ENCODE peak calls at places on chromosomes 16 and 17, in seven cellular contexts. One of them, this sample, is unnamed.
A peak's percentile ranks its signal among the peaks of the same experiment; 100 is the strongest.

GRCh38 chr16:85641776-85642176 is 28.7 kb downstream of the GSE1 start:
- DNase-seq in GM10248: no peak
- DNase-seq in kidney epithelial cell: no peak
- DNase-seq in progenitor cell of endocrine pancreas: no peak
- DNase-seq in GM03348: peak; percentile 44
- DNase-seq in DMS153: no peak
- DNase-seq in stimulated activated naive CD8-positive, alpha-beta T cell treated with anti-CD3 and anti-CD28 coated beads, Interleukin-15, amount 100 ng/mL, for 72 hours: no peak
- DNase-seq in this sample: no peak

GRCh38 chr17:65278050-65278819 is 141.1 kb downstream of the RGS9 start:
- DNase-seq in GM10248: peak; percentile 30
- DNase-seq in kidney epithelial cell: no peak
- DNase-seq in progenitor cell of endocrine pancreas: peak; percentile 41
- DNase-seq in GM03348: peak; percentile 87
- DNase-seq in DMS153: no peak
- DNase-seq in stimulated activated naive CD8-positive, alpha-beta T cell treated with anti-CD3 and anti-CD28 coated beads, Interleukin-15, amount 100 ng/mL, for 72 hours: peak; percentile 20
- DNase-seq in this sample: no peak

GRCh38 chr17:14016858-14017257 is 52.4 kb upstream of the COX10 start:
- DNase-seq in GM10248: no peak
- DNase-seq in kidney epithelial cell: no peak
- DNase-seq in progenitor cell of endocrine pancreas: no peak
- DNase-seq in GM03348: no peak
- DNase-seq in DMS153: no peak
- DNase-seq in stimulated activated naive CD8-positive, alpha-beta T cell treated with anti-CD3 and anti-CD28 coated beads, Interleukin-15, amount 100 ng/mL, for 72 hours: no peak
- DNase-seq in this sample: no peak

GRCh38 chr16:86798247-86799041 is 220.1 kb downstream of the FOXL1 start:
- DNase-seq in GM10248: no peak
- DNase-seq in kidney epithelial cell: peak; percentile 56
- DNase-seq in progenitor cell of endocrine pancreas: no peak
- DNase-seq in GM03348: no peak
- DNase-seq in DMS153: no peak
- DNase-seq in stimulated activated naive CD8-positive, alpha-beta T cell treated with anti-CD3 and anti-CD28 coated beads, Interleukin-15, amount 100 ng/mL, for 72 hours: no peak
- DNase-seq in this sample: no peak

GRCh38 chr17:13031718-13032350 is 14.0 kb upstream of the ELAC2 start:
- DNase-seq in GM10248: peak; percentile 64
- DNase-seq in kidney epithelial cell: no peak
- DNase-seq in progenitor cell of endocrine pancreas: peak; percentile 26
- DNase-seq in GM03348: peak; percentile 78
- DNase-seq in DMS153: no peak
- DNase-seq in stimulated activated naive CD8-positive, alpha-beta T cell treated with anti-CD3 and anti-CD28 coated beads, Interleukin-15, amount 100 ng/mL, for 72 hours: peak; percentile 52
- DNase-seq in this sample: peak; percentile 63

GRCh38 chr16:71811261-71811803 is 2.7 kb upstream of the AP1G1 start:
- DNase-seq in GM10248: no peak
- DNase-seq in kidney epithelial cell: no peak
- DNase-seq in progenitor cell of endocrine pancreas: no peak
- DNase-seq in GM03348: no peak
- DNase-seq in DMS153: no peak
- DNase-seq in stimulated activated naive CD8-positive, alpha-beta T cell treated with anti-CD3 and anti-CD28 coated beads, Interleukin-15, amount 100 ng/mL, for 72 hours: no peak
- DNase-seq in this sample: no peak

GRCh38 chr17:75697651-75698291 is 23.5 kb upstream of the ITGB4 start:
- DNase-seq in GM10248: no peak
- DNase-seq in kidney epithelial cell: no peak
- DNase-seq in progenitor cell of endocrine pancreas: no peak
- DNase-seq in GM03348: no peak
- DNase-seq in DMS153: no peak
- DNase-seq in stimulated activated naive CD8-positive, alpha-beta T cell treated with anti-CD3 and anti-CD28 coated beads, Interleukin-15, amount 100 ng/mL, for 72 hours: no peak
- DNase-seq in this sample: no peak

GRCh38 chr16:81889896-81890634 is 111.0 kb downstream of the PLCG2 start:
- DNase-seq in GM10248: peak; percentile 69
- DNase-seq in kidney epithelial cell: no peak
- DNase-seq in progenitor cell of endocrine pancreas: peak; percentile 51
- DNase-seq in GM03348: peak; percentile 88
- DNase-seq in DMS153: peak; percentile 15
- DNase-seq in stimulated activated naive CD8-positive, alpha-beta T cell treated with anti-CD3 and anti-CD28 coated beads, Interleukin-15, amount 100 ng/mL, for 72 hours: peak; percentile 57
- DNase-seq in this sample: no peak

GRCh38 chr16:75810342-75810741 is 84.1 kb upstream of the CPHXL start:
- DNase-seq in GM10248: no peak
- DNase-seq in kidney epithelial cell: no peak
- DNase-seq in progenitor cell of endocrine pancreas: no peak
- DNase-seq in GM03348: no peak
- DNase-seq in DMS153: no peak
- DNase-seq in stimulated activated naive CD8-positive, alpha-beta T cell treated with anti-CD3 and anti-CD28 coated beads, Interleukin-15, amount 100 ng/mL, for 72 hours: no peak
- DNase-seq in this sample: no peak

GRCh38 chr17:75486951-75487350 is 28.4 kb downstream of the CASKIN2 start:
- DNase-seq in GM10248: no peak
- DNase-seq in kidney epithelial cell: no peak
- DNase-seq in progenitor cell of endocrine pancreas: no peak
- DNase-seq in GM03348: no peak
- DNase-seq in DMS153: no peak
- DNase-seq in stimulated activated naive CD8-positive, alpha-beta T cell treated with anti-CD3 and anti-CD28 coated beads, Interleukin-15, amount 100 ng/mL, for 72 hours: no peak
- DNase-seq in this sample: no peak

GRCh38 chr16:78292726-78293380 is 193.4 kb downstream of the WWOX start:
- DNase-seq in GM10248: no peak
- DNase-seq in kidney epithelial cell: no peak
- DNase-seq in progenitor cell of endocrine pancreas: no peak
- DNase-seq in GM03348: no peak
- DNase-seq in DMS153: peak; percentile 7
- DNase-seq in stimulated activated naive CD8-positive, alpha-beta T cell treated with anti-CD3 and anti-CD28 coated beads, Interleukin-15, amount 100 ng/mL, for 72 hours: no peak
- DNase-seq in this sample: no peak

GRCh38 chr16:87098361-87098760 is 218.8 kb downstream of the C16orf95 start:
- DNase-seq in GM10248: no peak
- DNase-seq in kidney epithelial cell: no peak
- DNase-seq in progenitor cell of endocrine pancreas: no peak
- DNase-seq in GM03348: no peak
- DNase-seq in DMS153: no peak
- DNase-seq in stimulated activated naive CD8-positive, alpha-beta T cell treated with anti-CD3 and anti-CD28 coated beads, Interleukin-15, amount 100 ng/mL, for 72 hours: no peak
- DNase-seq in this sample: no peak

GRCh38 chr16:55506083-55506482 is 2.8 kb upstream of the LPCAT2 start:
- DNase-seq in GM10248: peak; percentile 4
- DNase-seq in kidney epithelial cell: no peak
- DNase-seq in progenitor cell of endocrine pancreas: no peak
- DNase-seq in GM03348: no peak
- DNase-seq in DMS153: peak; percentile 63
- DNase-seq in stimulated activated naive CD8-positive, alpha-beta T cell treated with anti-CD3 and anti-CD28 coated beads, Interleukin-15, amount 100 ng/mL, for 72 hours: no peak
- DNase-seq in this sample: no peak

GRCh38 chr16:88658714-88659113 is 4.2 kb downstream of the MVD start:
- DNase-seq in GM10248: no peak
- DNase-seq in kidney epithelial cell: no peak
- DNase-seq in progenitor cell of endocrine pancreas: no peak
- DNase-seq in GM03348: no peak
- DNase-seq in DMS153: no peak
- DNase-seq in stimulated activated naive CD8-positive, alpha-beta T cell treated with anti-CD3 and anti-CD28 coated beads, Interleukin-15, amount 100 ng/mL, for 72 hours: no peak
- DNase-seq in this sample: no peak

GRCh38 chr17:65081439-65081838 is 24.9 kb upstream of the GNA13 start:
- DNase-seq in GM10248: no peak
- DNase-seq in kidney epithelial cell: no peak
- DNase-seq in progenitor cell of endocrine pancreas: no peak
- DNase-seq in GM03348: no peak
- DNase-seq in DMS153: no peak
- DNase-seq in stimulated activated naive CD8-positive, alpha-beta T cell treated with anti-CD3 and anti-CD28 coated beads, Interleukin-15, amount 100 ng/mL, for 72 hours: no peak
- DNase-seq in this sample: no peak

GRCh38 chr17:48883171-48883570 is 9.4 kb upstream of the ATP5MC1 start:
- DNase-seq in GM10248: no peak
- DNase-seq in kidney epithelial cell: peak; percentile 31
- DNase-seq in progenitor cell of endocrine pancreas: no peak
- DNase-seq in GM03348: no peak
- DNase-seq in DMS153: no peak
- DNase-seq in stimulated activated naive CD8-positive, alpha-beta T cell treated with anti-CD3 and anti-CD28 coated beads, Interleukin-15, amount 100 ng/mL, for 72 hours: no peak
- DNase-seq in this sample: no peak

GRCh38 chr17:27529230-27529796 is 73.1 kb downstream of the KSR1 start:
- DNase-seq in GM10248: no peak
- DNase-seq in kidney epithelial cell: no peak
- DNase-seq in progenitor cell of endocrine pancreas: no peak
- DNase-seq in GM03348: no peak
- DNase-seq in DMS153: peak; percentile 50
- DNase-seq in stimulated activated naive CD8-positive, alpha-beta T cell treated with anti-CD3 and anti-CD28 coated beads, Interleukin-15, amount 100 ng/mL, for 72 hours: peak; percentile 67
- DNase-seq in this sample: no peak

GRCh38 chr16:11079657-11080187 is 135.4 kb downstream of the CLEC16A start:
- DNase-seq in GM10248: peak; percentile 43
- DNase-seq in kidney epithelial cell: no peak
- DNase-seq in progenitor cell of endocrine pancreas: no peak
- DNase-seq in GM03348: peak; percentile 78
- DNase-seq in DMS153: no peak
- DNase-seq in stimulated activated naive CD8-positive, alpha-beta T cell treated with anti-CD3 and anti-CD28 coated beads, Interleukin-15, amount 100 ng/mL, for 72 hours: no peak
- DNase-seq in this sample: no peak

GRCh38 chr17:16872836-16873653 is 98.9 kb downstream of the TNFRSF13B start:
- DNase-seq in GM10248: peak; percentile 78
- DNase-seq in kidney epithelial cell: no peak
- DNase-seq in progenitor cell of endocrine pancreas: peak; percentile 27
- DNase-seq in GM03348: peak; percentile 66
- DNase-seq in DMS153: no peak
- DNase-seq in stimulated activated naive CD8-positive, alpha-beta T cell treated with anti-CD3 and anti-CD28 coated beads, Interleukin-15, amount 100 ng/mL, for 72 hours: peak; percentile 44
- DNase-seq in this sample: no peak

GRCh38 chr17:67680445-67681224 is 37.1 kb upstream of the NOL11 start:
- DNase-seq in GM10248: no peak
- DNase-seq in kidney epithelial cell: no peak
- DNase-seq in progenitor cell of endocrine pancreas: no peak
- DNase-seq in GM03348: no peak
- DNase-seq in DMS153: no peak
- DNase-seq in stimulated activated naive CD8-positive, alpha-beta T cell treated with anti-CD3 and anti-CD28 coated beads, Interleukin-15, amount 100 ng/mL, for 72 hours: no peak
- DNase-seq in this sample: no peak

GRCh38 chr17:79633937-79634813 is 23.3 kb upstream of the RBFOX3 start:
- DNase-seq in GM10248: no peak
- DNase-seq in kidney epithelial cell: no peak
- DNase-seq in progenitor cell of endocrine pancreas: peak; percentile 3
- DNase-seq in GM03348: no peak
- DNase-seq in DMS153: no peak
- DNase-seq in stimulated activated naive CD8-positive, alpha-beta T cell treated with anti-CD3 and anti-CD28 coated beads, Interleukin-15, amount 100 ng/mL, for 72 hours: peak; percentile 3
- DNase-seq in this sample: peak; percentile 44

GRCh38 chr16:28304214-28304613 is 11.9 kb downstream of the SBK1 start:
- DNase-seq in GM10248: no peak
- DNase-seq in kidney epithelial cell: no peak
- DNase-seq in progenitor cell of endocrine pancreas: no peak
- DNase-seq in GM03348: peak; percentile 59
- DNase-seq in DMS153: no peak
- DNase-seq in stimulated activated naive CD8-positive, alpha-beta T cell treated with anti-CD3 and anti-CD28 coated beads, Interleukin-15, amount 100 ng/mL, for 72 hours: no peak
- DNase-seq in this sample: no peak

GRCh38 chr16:27699540-27699939 is 149.6 kb downstream of the KATNIP start:
- DNase-seq in GM10248: no peak
- DNase-seq in kidney epithelial cell: no peak
- DNase-seq in progenitor cell of endocrine pancreas: no peak
- DNase-seq in GM03348: no peak
- DNase-seq in DMS153: no peak
- DNase-seq in stimulated activated naive CD8-positive, alpha-beta T cell treated with anti-CD3 and anti-CD28 coated beads, Interleukin-15, amount 100 ng/mL, for 72 hours: no peak
- DNase-seq in this sample: no peak

GRCh38 chr16:80932725-80933124 is 74.0 kb downstream of the CMC2 start:
- DNase-seq in GM10248: no peak
- DNase-seq in kidney epithelial cell: peak; percentile 53
- DNase-seq in progenitor cell of endocrine pancreas: no peak
- DNase-seq in GM03348: peak; percentile 73
- DNase-seq in DMS153: no peak
- DNase-seq in stimulated activated naive CD8-positive, alpha-beta T cell treated with anti-CD3 and anti-CD28 coated beads, Interleukin-15, amount 100 ng/mL, for 72 hours: no peak
- DNase-seq in this sample: peak; percentile 58

GRCh38 chr16:977096-977701 is 4.4 kb upstream of the SOX8 start:
- DNase-seq in GM10248: no peak
- DNase-seq in kidney epithelial cell: no peak
- DNase-seq in progenitor cell of endocrine pancreas: no peak
- DNase-seq in GM03348: no peak
- DNase-seq in DMS153: no peak
- DNase-seq in stimulated activated naive CD8-positive, alpha-beta T cell treated with anti-CD3 and anti-CD28 coated beads, Interleukin-15, amount 100 ng/mL, for 72 hours: no peak
- DNase-seq in this sample: no peak

GRCh38 chr17:51419476-51419875 is 159.1 kb downstream of the UTP18 start:
- DNase-seq in GM10248: no peak
- DNase-seq in kidney epithelial cell: no peak
- DNase-seq in progenitor cell of endocrine pancreas: no peak
- DNase-seq in GM03348: no peak
- DNase-seq in DMS153: no peak
- DNase-seq in stimulated activated naive CD8-positive, alpha-beta T cell treated with anti-CD3 and anti-CD28 coated beads, Interleukin-15, amount 100 ng/mL, for 72 hours: no peak
- DNase-seq in this sample: no peak

GRCh38 chr16:89504061-89504460 is 4.1 kb upstream of the SPG7 start:
- DNase-seq in GM10248: no peak
- DNase-seq in kidney epithelial cell: no peak
- DNase-seq in progenitor cell of endocrine pancreas: no peak
- DNase-seq in GM03348: no peak
- DNase-seq in DMS153: no peak
- DNase-seq in stimulated activated naive CD8-positive, alpha-beta T cell treated with anti-CD3 and anti-CD28 coated beads, Interleukin-15, amount 100 ng/mL, for 72 hours: no peak
- DNase-seq in this sample: no peak

GRCh38 chr16:85600905-85601639 is 12.1 kb upstream of the GSE1 start:
- DNase-seq in GM10248: no peak
- DNase-seq in kidney epithelial cell: no peak
- DNase-seq in progenitor cell of endocrine pancreas: no peak
- DNase-seq in GM03348: no peak
- DNase-seq in DMS153: no peak
- DNase-seq in stimulated activated naive CD8-positive, alpha-beta T cell treated with anti-CD3 and anti-CD28 coated beads, Interleukin-15, amount 100 ng/mL, for 72 hours: no peak
- DNase-seq in this sample: no peak

GRCh38 chr16:65538945-65539344 is 417.1 kb upstream of the CDH11 start:
- DNase-seq in GM10248: no peak
- DNase-seq in kidney epithelial cell: no peak
- DNase-seq in progenitor cell of endocrine pancreas: no peak
- DNase-seq in GM03348: peak; percentile 20
- DNase-seq in DMS153: no peak
- DNase-seq in stimulated activated naive CD8-positive, alpha-beta T cell treated with anti-CD3 and anti-CD28 coated beads, Interleukin-15, amount 100 ng/mL, for 72 hours: no peak
- DNase-seq in this sample: no peak

GRCh38 chr16:50068550-50068949 is 2.8 kb downstream of the HEATR3 start:
- DNase-seq in GM10248: no peak
- DNase-seq in kidney epithelial cell: no peak
- DNase-seq in progenitor cell of endocrine pancreas: no peak
- DNase-seq in GM03348: no peak
- DNase-seq in DMS153: no peak
- DNase-seq in stimulated activated naive CD8-positive, alpha-beta T cell treated with anti-CD3 and anti-CD28 coated beads, Interleukin-15, amount 100 ng/mL, for 72 hours: no peak
- DNase-seq in this sample: no peak

GRCh38 chr17:301681-302299 is 50.8 kb downstream of the RPH3AL start:
- DNase-seq in GM10248: no peak
- DNase-seq in kidney epithelial cell: no peak
- DNase-seq in progenitor cell of endocrine pancreas: no peak
- DNase-seq in GM03348: no peak
- DNase-seq in DMS153: no peak
- DNase-seq in stimulated activated naive CD8-positive, alpha-beta T cell treated with anti-CD3 and anti-CD28 coated beads, Interleukin-15, amount 100 ng/mL, for 72 hours: no peak
- DNase-seq in this sample: no peak